ENCODE peak calls at places on chromosomes 2 and 18, in five cellular contexts. A is endothelial cell of umbilical vein, K is HCT116, M is neural progenitor cell, L is IMR-90. T is an unnamed sample.
A peak's percentile ranks its signal among the peaks of the same experiment; 100 is the strongest.

GRCh38 chr2:239876241-239876947 is 148.7 kb downstream of the NDUFA10 start:
- DNase-seq in A (no peak), K (no peak), M (no peak), L (no peak), T (peak; percentile 10)

GRCh38 chr2:51710222-51710621 is 678.3 kb upstream of the NRXN1 start:
- DNase-seq in A (no peak), K (peak; percentile 12), M (peak; percentile 59), L (no peak), T (peak; percentile 23)

GRCh38 chr18:79677221-79677620 is 2.4 kb upstream of the CTDP1 start:
- DNase-seq in A (no peak), K (no peak), M (no peak), L (no peak), T (no peak)

GRCh38 chr2:174777334-174777733 is 13.1 kb upstream of the CHRNA1 start:
- DNase-seq in A (no peak), K (no peak), M (no peak), L (peak; percentile 45), T (no peak)

GRCh38 chr2:28434600-28434989 is 41.9 kb downstream of the FOSL2 start:
- DNase-seq in A (no peak), K (no peak), M (no peak), L (no peak), T (no peak)

GRCh38 chr2:63792523-63792922 is 49.2 kb upstream of the UGP2 start:
- DNase-seq in A (peak; percentile 34), K (no peak), M (no peak), L (peak; percentile 94), T (no peak)

GRCh38 chr2:212147921-212148513 is 390.6 kb downstream of the ERBB4 start:
- DNase-seq in A (peak; percentile 39), K (no peak), M (peak; percentile 29), L (peak; percentile 1), T (no peak)

GRCh38 chr2:105127288-105127915 is 89.5 kb downstream of the MRPS9 start:
- DNase-seq in A (no peak), K (no peak), M (no peak), L (no peak), T (no peak)

GRCh38 chr2:203823179-203823578 is 44.4 kb upstream of the CTLA4 start:
- DNase-seq in A (no peak), K (no peak), M (no peak), L (no peak), T (no peak)

GRCh38 chr2:156803243-156803642 is 367.1 kb downstream of the GPD2 start:
- DNase-seq in A (no peak), K (no peak), M (peak; percentile 49), L (no peak), T (peak; percentile 33)

GRCh38 chr2:206105541-206105940 is 19.6 kb upstream of the INO80D start:
- DNase-seq in A (no peak), K (no peak), M (no peak), L (no peak), T (no peak)

GRCh38 chr2:109195193-109196045 is 66.4 kb downstream of the SH3RF3 start:
- DNase-seq in A (no peak), K (no peak), M (no peak), L (no peak), T (no peak)

GRCh38 chr18:50475538-50476193 is 84.2 kb upstream of the MAPK4 start:
- DNase-seq in A (no peak), K (no peak), M (no peak), L (no peak), T (no peak)

GRCh38 chr2:37570773-37571570 is 100.5 kb downstream of the CDC42EP3 start:
- DNase-seq in A (no peak), K (no peak), M (no peak), L (peak; percentile 93), T (no peak)

GRCh38 chr2:232982926-232983668 is 30.0 kb downstream of the NGEF start:
- DNase-seq in A (no peak), K (no peak), M (peak; percentile 70), L (no peak), T (peak; percentile 13)

GRCh38 chr2:232981356-232981755 is 31.7 kb downstream of the NGEF start:
- DNase-seq in A (no peak), K (no peak), M (no peak), L (no peak), T (peak; percentile 90)

GRCh38 chr2:232983669-232983991 is 29.4 kb downstream of the NGEF start:
- DNase-seq in A (no peak), K (no peak), M (no peak), L (no peak), T (no peak)

GRCh38 chr2:232980683-232981082 is 32.4 kb downstream of the NGEF start:
- DNase-seq in A (no peak), K (no peak), M (no peak), L (peak; percentile 19), T (peak; percentile 26)

DNA sequence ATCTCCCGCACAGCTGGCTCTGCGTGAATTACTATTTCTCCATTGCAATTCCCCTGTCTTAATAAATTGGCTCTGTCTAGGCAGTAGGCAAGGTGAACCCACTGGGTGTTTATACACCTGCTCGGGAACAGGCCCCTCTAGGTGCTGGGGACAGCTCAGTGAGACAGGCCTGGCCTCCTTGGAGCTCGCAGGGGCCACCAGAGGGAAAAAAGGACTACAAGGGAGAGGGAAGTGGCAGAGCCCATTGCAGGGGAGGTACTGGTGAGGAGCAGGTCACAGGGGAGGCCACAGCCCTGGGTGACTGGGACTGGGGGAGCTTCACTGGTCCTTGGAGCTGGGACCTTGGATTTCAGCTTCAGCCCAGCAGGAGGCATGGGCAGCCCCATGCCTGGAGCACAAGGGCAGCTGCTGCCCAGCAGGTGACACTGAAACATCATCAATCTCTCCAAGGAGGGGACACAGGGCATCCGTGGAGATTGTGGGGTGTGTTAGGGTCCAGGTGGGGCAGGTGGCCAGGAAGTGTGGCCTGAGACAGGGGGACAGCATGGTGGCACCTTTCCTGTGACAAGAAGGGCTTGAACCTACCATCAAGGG is 31.2 kb downstream of the NGEF start:
- DNase-seq in A (no peak), K (no peak), M (no peak), L (no peak), T (peak; percentile 24)
- TF ChIP-seq CTCF in A (no peak), K (peak; percentile 36), M (no peak), L (no peak), T (no peak)

DNA sequence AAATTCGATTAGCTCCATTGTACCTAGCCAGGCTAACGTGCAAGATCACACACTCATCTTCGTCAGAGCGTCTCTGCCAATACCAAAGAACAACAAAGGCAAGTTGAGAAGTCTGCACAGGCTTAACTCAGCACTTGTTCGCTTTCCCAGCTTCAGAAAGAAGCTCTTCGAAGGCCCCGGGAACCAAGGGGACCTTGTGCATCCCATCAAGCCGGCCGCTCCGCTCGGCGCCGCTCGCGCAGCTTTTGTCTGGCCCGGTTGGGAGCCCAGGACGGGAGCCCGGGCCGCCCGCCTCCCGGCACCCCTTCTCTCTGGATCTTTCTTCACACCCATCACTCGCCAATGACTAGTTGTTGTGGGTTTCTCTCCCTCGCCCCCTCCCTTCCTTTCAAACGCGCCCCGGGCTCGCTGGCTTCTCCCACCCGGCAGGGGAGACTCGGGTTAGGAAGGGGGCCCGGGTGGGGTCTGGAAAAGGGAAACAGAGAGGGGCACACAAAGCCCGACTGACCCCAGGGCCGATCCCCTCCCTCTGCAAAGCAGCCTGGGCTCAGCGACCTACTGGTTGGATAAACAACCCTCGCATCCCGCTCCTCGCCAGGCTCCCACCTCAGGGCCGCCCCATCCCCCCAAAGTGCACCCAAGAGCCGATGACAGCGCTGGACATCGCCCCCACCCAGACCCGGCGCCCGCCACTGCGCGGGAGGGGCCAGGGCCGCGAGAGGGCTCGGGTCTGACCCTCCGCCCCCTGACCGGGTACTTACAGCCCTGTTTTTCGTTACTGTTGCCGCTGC is 456 bp downstream of the CLASP1 start:
- DNase-seq in A (peak; percentile 64), K (no peak), M (peak; percentile 75), L (peak; percentile 65), T (peak; percentile 68)
- H3K9ac ChIP-seq in A (peak overlapping the region; percentile 94), K (peak overlapping the region; percentile 69), M (peak overlapping the region; percentile 77), L (peak overlapping the region; percentile 97), T (peak overlapping the region; percentile 91)

DNA sequence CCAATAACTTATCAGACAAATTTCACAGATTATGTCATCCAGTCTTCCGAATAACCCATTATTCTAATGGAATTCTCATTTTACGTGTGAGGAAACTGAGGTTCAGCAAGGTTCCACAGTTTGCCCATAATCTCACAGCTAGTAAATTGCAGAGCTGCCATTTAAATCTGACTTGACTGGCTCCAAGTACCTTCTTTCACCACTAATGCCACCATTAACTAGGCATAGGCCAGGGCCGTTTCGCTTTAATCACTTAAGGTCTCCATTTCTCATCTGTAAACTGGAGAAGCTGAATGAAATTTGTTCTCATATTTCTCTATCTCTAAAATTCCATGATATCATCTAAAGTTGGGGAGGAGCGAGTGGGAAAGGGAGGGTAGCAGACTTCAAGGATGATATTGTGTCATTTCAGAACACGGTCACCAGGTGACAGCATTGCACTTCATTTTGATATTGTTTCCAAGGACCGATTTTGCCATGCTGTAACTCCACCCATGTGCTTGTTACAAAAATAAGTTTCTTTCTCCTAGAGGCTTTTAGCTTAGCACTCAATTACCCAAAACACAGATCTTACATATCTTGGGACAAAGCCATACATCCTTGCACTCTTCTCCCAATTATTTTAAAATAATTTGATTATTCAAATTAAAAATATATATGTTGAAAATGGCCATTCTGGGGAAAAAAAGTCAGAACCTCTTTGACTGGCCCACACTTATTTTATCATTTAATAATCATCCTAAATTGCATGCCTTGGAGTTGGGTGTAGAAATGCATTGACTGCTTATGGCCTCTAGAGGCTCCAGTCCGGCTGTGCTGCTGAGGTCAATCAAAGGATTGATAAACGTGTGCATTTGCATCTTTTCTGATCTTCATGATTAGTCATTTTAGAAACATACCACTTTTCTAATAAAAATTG is 123.8 kb downstream of the AKAIN1 start:
- DNase-seq in A (peak; percentile 49), K (peak; percentile 13), M (peak; percentile 65), L (peak; percentile 15), T (no peak)
- TF ChIP-seq CTCF in A (peak; percentile 11), K (peak; percentile 35), M (peak; percentile 67), L (peak; percentile 36), T (peak; percentile 35)

GRCh38 chr2:232013701-232014353 is 52.3 kb downstream of the DIS3L2 start:
- DNase-seq in A (no peak), K (no peak), M (no peak), L (peak; percentile 97), T (no peak)
- H3K9ac ChIP-seq in A (no peak overlapping the region), K (no peak overlapping the region), M (no peak overlapping the region), L (no peak overlapping the region), T (no peak overlapping the region)